ENCODE peak calls at places on chromosomes 12 and 14, in four cellular contexts. V is IMR-90, J is H1, Z is H9. P is an unnamed sample.

GRCh38 chr14:36518031-36518585 is 1.9 kb downstream of the NKX2-1 start:
- DNase-seq in V (no peak), J (peak; percentile 70), Z (no peak), P (peak; percentile 4)

GRCh38 chr14:81276699-81277069 is 55.9 kb upstream of the GTF2A1 start:
- DNase-seq in V (no peak), J (no peak), Z (no peak), P (no peak)

GRCh38 chr14:93281937-93282336 is 50.9 kb downstream of the BTBD7 start:
- DNase-seq in V (peak; percentile 54), J (no peak), Z (no peak), P (no peak)

GRCh38 chr12:59973515-59973914 is 377.7 kb downstream of the SLC16A7 start:
- DNase-seq in V (peak; percentile 75), J (no peak), Z (no peak), P (peak; percentile 2)

GRCh38 chr12:69897744-69898143 is 72.7 kb downstream of the MYRFL start:
- DNase-seq in V (peak; percentile 88), J (no peak), Z (peak; percentile 59), P (peak; percentile 92)

GRCh38 chr14:104220225-104221070 is 82.1 kb downstream of the KIF26A start:
- DNase-seq in V (no peak), J (no peak), Z (no peak), P (no peak)

GRCh38 chr14:77124345-77125274 is 17.0 kb downstream of the ZDHHC22 start:
- DNase-seq in V (peak; percentile 16), J (peak; percentile 81), Z (peak; percentile 55), P (peak; percentile 71)

GRCh38 chr12:40203060-40203430 is 21.8 kb upstream of the LRRK2 start:
- DNase-seq in V (no peak), J (no peak), Z (no peak), P (peak; percentile 48)

GRCh38 chr12:112839386-112839972 is 47.9 kb downstream of the RPH3A start:
- DNase-seq in V (peak; percentile 47), J (no peak), Z (no peak), P (peak; percentile 92)

GRCh38 chr12:12428047-12428446 is 71.2 kb downstream of the BORCS5 start:
- DNase-seq in V (no peak), J (no peak), Z (no peak), P (no peak)

GRCh38 chr12:12432373-12432772 is 75.5 kb downstream of the BORCS5 start:
- DNase-seq in V (peak; percentile 96), J (no peak), Z (no peak), P (no peak)

GRCh38 chr12:12425616-12426015 is 68.7 kb downstream of the BORCS5 start:
- DNase-seq in V (peak; percentile 71), J (no peak), Z (no peak), P (no peak)

GRCh38 chr12:12427568-12427967 is 70.7 kb downstream of the BORCS5 start:
- DNase-seq in V (no peak), J (no peak), Z (no peak), P (no peak)

GRCh38 chr12:12428961-12429657 is 72.2 kb downstream of the BORCS5 start:
- DNase-seq in V (no peak), J (no peak), Z (no peak), P (no peak)
- H3K4me2 ChIP-seq in V (no peak overlapping the region), J (no peak overlapping the region), Z (no peak overlapping the region), P (no peak overlapping the region)

GRCh38 chr14:61610900-61611299 is 84.4 kb upstream of the HIF1A start:
- DNase-seq in V (no peak), J (no peak), Z (no peak), P (no peak)

GRCh38 chr14:61609885-61610284 is 85.4 kb upstream of the HIF1A start:
- DNase-seq in V (peak; percentile 86), J (no peak), Z (no peak), P (no peak)

GRCh38 chr14:61609143-61609851 is 86.0 kb upstream of the HIF1A start:
- DNase-seq in V (peak; percentile 66), J (no peak), Z (peak; percentile 76), P (peak; percentile 39)

GRCh38 chr14:61607570-61608244 is 87.6 kb upstream of the HIF1A start:
- DNase-seq in V (no peak), J (no peak), Z (peak; percentile 47), P (peak; percentile 73)

GRCh38 chr14:61608245-61609142 is 86.8 kb upstream of the HIF1A start:
- DNase-seq in V (peak; percentile 52), J (no peak), Z (no peak), P (no peak)
- H2AK5ac ChIP-seq in V (peak overlapping the region; percentile 90), J (no peak overlapping the region), Z (no peak overlapping the region), P (no peak overlapping the region)

DNA sequence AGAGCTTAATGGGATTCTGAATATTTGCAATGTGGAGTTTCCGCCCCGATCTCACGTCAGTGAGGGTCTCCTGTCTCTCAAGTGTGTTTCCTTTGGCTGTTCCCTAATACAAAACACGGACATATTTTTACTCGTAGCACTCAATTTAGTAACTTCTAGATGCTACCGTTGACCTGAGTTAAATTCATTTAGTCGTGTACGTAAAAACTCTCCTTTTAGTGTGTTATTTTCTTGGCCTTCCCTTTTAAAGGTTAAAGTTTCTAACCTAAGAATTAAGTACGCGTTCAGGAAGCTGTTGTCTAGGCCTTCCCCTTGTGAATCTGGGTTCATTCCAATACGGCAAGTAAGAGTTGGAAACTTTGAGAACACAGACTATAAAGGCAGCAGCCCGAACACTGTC is 64.4 kb downstream of the DDX51 start:
- DNase-seq in V (no peak), J (no peak), Z (no peak), P (no peak)
- H3K56ac ChIP-seq in V (no peak overlapping the region), J (no peak overlapping the region), Z (no peak overlapping the region), P (no peak overlapping the region)

GRCh38 chr12:127559349-127560040 is 707.5 kb upstream of the TMEM132C start:
- DNase-seq in V (peak; percentile 94), J (peak; percentile 72), Z (peak; percentile 83), P (peak; percentile 78)

GRCh38 chr12:127556487-127556886 is 710.5 kb upstream of the TMEM132C start:
- DNase-seq in V (no peak), J (no peak), Z (no peak), P (no peak)

GRCh38 chr12:127558363-127558762 is 708.6 kb upstream of the TMEM132C start:
- DNase-seq in V (no peak), J (no peak), Z (no peak), P (no peak)

GRCh38 chr12:127552838-127553237 is 714.1 kb upstream of the TMEM132C start:
- DNase-seq in V (no peak), J (no peak), Z (no peak), P (no peak)

GRCh38 chr12:127555071-127555470 is 711.9 kb upstream of the TMEM132C start:
- DNase-seq in V (no peak), J (no peak), Z (no peak), P (no peak)
- H3K4me2 ChIP-seq in V (no peak overlapping the region), J (no peak overlapping the region), Z (no peak overlapping the region), P (no peak overlapping the region)

GRCh38 chr12:124375789-124376175 is 80.9 kb downstream of the RFLNA start:
- DNase-seq in V (no peak), J (no peak), Z (no peak), P (no peak)

GRCh38 chr12:124372831-124373230 is 77.9 kb downstream of the RFLNA start:
- DNase-seq in V (no peak), J (no peak), Z (no peak), P (no peak)

GRCh38 chr12:124375141-124375788 is 80.4 kb downstream of the RFLNA start:
- DNase-seq in V (no peak), J (no peak), Z (no peak), P (no peak)

GRCh38 chr12:124374147-124374546 is 79.3 kb downstream of the RFLNA start:
- DNase-seq in V (no peak), J (no peak), Z (no peak), P (no peak)

DNA sequence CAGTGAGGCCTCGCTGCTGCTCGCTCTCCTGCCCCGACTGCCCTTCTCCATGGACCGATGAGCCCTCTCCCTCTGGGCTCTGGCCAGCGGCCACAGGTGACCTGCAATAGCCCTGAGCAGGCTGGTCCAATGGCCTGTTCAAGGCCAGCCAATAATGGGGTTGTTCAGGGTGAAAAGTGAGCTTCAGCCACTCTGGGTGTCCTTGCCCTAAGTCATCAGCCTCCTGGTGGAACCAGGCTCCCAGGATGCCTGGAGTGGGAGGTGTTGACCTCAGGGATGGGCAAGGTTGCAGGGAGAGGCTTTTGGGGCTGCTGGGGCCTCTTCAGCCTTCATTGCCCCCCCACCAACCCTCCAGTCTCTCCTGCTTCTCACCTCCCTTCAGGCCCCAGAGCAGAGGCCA is 79.7 kb downstream of the RFLNA start:
- DNase-seq in V (no peak), J (no peak), Z (no peak), P (no peak)
- H2AK5ac ChIP-seq in V (no peak overlapping the region), J (no peak overlapping the region), Z (no peak overlapping the region), P (no peak overlapping the region)

GRCh38 chr14:60188115-60188514 is 22.9 kb upstream of the DHRS7 start:
- DNase-seq in V (no peak), J (no peak), Z (no peak), P (no peak)
- H3K56ac ChIP-seq in V (no peak overlapping the region), J (no peak overlapping the region), Z (no peak overlapping the region), P (no peak overlapping the region)

GRCh38 chr12:47884501-47884900 is 20.3 kb downstream of the VDR start:
- DNase-seq in V (no peak), J (no peak), Z (no peak), P (no peak)
- H3K4me2 ChIP-seq in V (no peak overlapping the region), J (no peak overlapping the region), Z (no peak overlapping the region), P (no peak overlapping the region)

GRCh38 chr14:25120261-25120660 is 70.3 kb upstream of the STXBP6 start:
- DNase-seq in V (no peak), J (no peak), Z (no peak), P (no peak)
- H2AK5ac ChIP-seq in V (no peak overlapping the region), J (no peak overlapping the region), Z (no peak overlapping the region), P (no peak overlapping the region)

DNA sequence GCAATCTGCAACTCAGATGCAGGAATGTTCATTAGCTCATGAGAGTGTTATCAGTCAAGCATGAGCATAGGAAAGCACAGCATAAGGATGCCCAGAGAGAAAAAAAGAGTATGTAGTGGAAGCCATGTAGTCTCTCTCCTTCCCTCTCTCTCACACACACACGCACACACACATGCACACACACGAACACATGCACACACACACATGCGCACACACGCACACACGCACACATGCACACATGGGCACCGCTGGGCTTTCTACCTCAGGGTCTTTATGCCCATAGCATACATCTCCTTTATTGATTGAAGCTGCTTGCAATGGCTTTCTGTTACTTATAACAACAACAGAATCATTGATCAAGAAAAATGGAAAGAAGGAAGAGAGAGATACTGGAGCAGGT is 240.9 kb downstream of the ETNK1 start:
- DNase-seq in V (no peak), J (no peak), Z (no peak), P (no peak)
- H3K56ac ChIP-seq in V (no peak overlapping the region), J (no peak overlapping the region), Z (no peak overlapping the region), P (peak overlapping the region; percentile 71)

P was measured in mesendoderm.